ENCODE peak calls at places on chromosomes 6 and 20, in eight cellular contexts. Z is endodermal cell, E is Caco-2, X is ELR, G is LHCN-M2, I is HS-27A, D is fibroblast of mammary gland, O is occipital lobe. K is an unnamed sample.

GRCh38 chr6:81634155-81634880 is 118.2 kb downstream of the TENT5A start:
- DNase-seq in Z (no peak), E (no peak), X (no peak), G (no peak), I (no peak), D (no peak), O (no peak), K (no peak)

GRCh38 chr20:25223765-25224720 is 23.8 kb upstream of the PYGB start:
- DNase-seq in Z (peak), E (no peak), X (no peak), G (no peak), I (no peak), D (no peak), O (no peak), K (no peak)

GRCh38 chr6:12243169-12243568 is 47.0 kb upstream of the EDN1 start:
- DNase-seq in Z (no peak), E (no peak), X (no peak), G (no peak), I (no peak), D (no peak), O (no peak), K (no peak)

GRCh38 chr6:111843347-111844147 is 29.7 kb downstream of the FYN start:
- DNase-seq in Z (no peak), E (peak), X (no peak), G (peak), I (no peak), D (no peak), O (no peak), K (peak)

GRCh38 chr20:25040438-25040831 is 17.5 kb downstream of the ACSS1 start:
- DNase-seq in Z (no peak), E (no peak), X (peak), G (peak), I (no peak), D (peak), O (no peak), K (no peak)

GRCh38 chr20:15100506-15101160 is 763.2 kb upstream of the FLRT3 start:
- DNase-seq in Z (no peak), E (no peak), X (no peak), G (peak), I (peak), D (peak), O (no peak), K (no peak)

GRCh38 chr6:20366082-20366834 is 35.4 kb upstream of the E2F3 start:
- DNase-seq in Z (no peak), E (no peak), X (no peak), G (no peak), I (no peak), D (no peak), O (no peak), K (peak)

GRCh38 chr6:149230729-149231434 is 86.6 kb upstream of the TAB2 start:
- DNase-seq in Z (no peak), E (no peak), X (no peak), G (no peak), I (no peak), D (no peak), O (no peak), K (peak)

GRCh38 chr6:74431873-74432272 is 735.9 kb downstream of the CD109 start:
- DNase-seq in Z (no peak), E (no peak), X (peak), G (peak), I (no peak), D (peak), O (no peak), K (no peak)

GRCh38 chr6:37788259-37788658 is 31.3 kb upstream of the ZFAND3 start:
- DNase-seq in Z (no peak), E (no peak), X (peak), G (peak), I (peak), D (no peak), O (no peak), K (peak)

GRCh38 chr20:20692587-20692986 is 19.9 kb downstream of the RALGAPA2 start:
- DNase-seq in Z (no peak), E (no peak), X (no peak), G (no peak), I (no peak), D (no peak), O (no peak), K (no peak)

GRCh38 chr6:96301781-96302180 is 219.8 kb upstream of the UFL1 start:
- DNase-seq in Z (no peak), E (no peak), X (no peak), G (no peak), I (no peak), D (no peak), O (no peak), K (no peak)

GRCh38 chr20:62123450-62124118 is 1.3 kb downstream of the LSM14B start:
- DNase-seq in Z (peak), E (no peak), X (peak), G (no peak), I (no peak), D (peak), O (no peak), K (peak)

GRCh38 chr20:48547682-48548081 is 280.1 kb downstream of the PREX1 start:
- DNase-seq in Z (no peak), E (peak), X (no peak), G (no peak), I (no peak), D (no peak), O (no peak), K (no peak)

GRCh38 chr6:130565696-130566095 is 199.9 kb downstream of the TMEM200A start:
- DNase-seq in Z (no peak), E (no peak), X (no peak), G (no peak), I (no peak), D (no peak), O (no peak), K (no peak)

GRCh38 chr20:20546402-20546801 is 166.0 kb downstream of the RALGAPA2 start:
- DNase-seq in Z (no peak), E (no peak), X (no peak), G (peak), I (no peak), D (no peak), O (no peak), K (no peak)

GRCh38 chr6:15763827-15764226 is 101.0 kb upstream of the DTNBP1 start:
- DNase-seq in Z (peak), E (peak), X (peak), G (no peak), I (no peak), D (peak), O (no peak), K (peak)

GRCh38 chr6:151240861-151241642 is 1.3 kb downstream of the AKAP12 start:
- DNase-seq in Z (peak), E (peak), X (peak), G (peak), I (no peak), D (peak), O (peak), K (peak)

GRCh38 chr20:59808729-59809381 is 124.6 kb downstream of the SYCP2 start:
- DNase-seq in Z (peak), E (no peak), X (no peak), G (no peak), I (no peak), D (no peak), O (no peak), K (no peak)

GRCh38 chr6:52262620-52263344 is 18.5 kb upstream of the IL17F start:
- DNase-seq in Z (no peak), E (no peak), X (no peak), G (no peak), I (no peak), D (no peak), O (no peak), K (no peak)

GRCh38 chr6:168686831-168687730 is 246.1 kb downstream of the SMOC2 start:
- DNase-seq in Z (no peak), E (peak), X (no peak), G (no peak), I (no peak), D (no peak), O (no peak), K (no peak)

GRCh38 chr6:17167327-17167979 is 65.6 kb downstream of the STMND1 start:
- DNase-seq in Z (peak), E (peak), X (no peak), G (peak), I (no peak), D (peak), O (no peak), K (peak)

GRCh38 chr6:97095466-97095865 is 170.9 kb downstream of the KLHL32 start:
- DNase-seq in Z (no peak), E (no peak), X (peak), G (peak), I (no peak), D (no peak), O (no peak), K (peak)

GRCh38 chr6:31792090-31792374 is 3.5 kb downstream of the VARS1 start:
- DNase-seq in Z (no peak), E (no peak), X (no peak), G (no peak), I (no peak), D (no peak), O (no peak), K (no peak)

GRCh38 chr20:48278961-48279481 is 493.7 kb upstream of the SULF2 start:
- DNase-seq in Z (peak), E (peak), X (peak), G (peak), I (no peak), D (peak), O (no peak), K (no peak)

GRCh38 chr20:4281258-4282055 is 266.1 kb upstream of the RNF24 start:
- DNase-seq in Z (no peak), E (no peak), X (no peak), G (no peak), I (no peak), D (no peak), O (no peak), K (no peak)

GRCh38 chr6:30219244-30219643 is 6.0 kb upstream of the TRIM26 start:
- DNase-seq in Z (peak), E (peak), X (peak), G (peak), I (peak), D (peak), O (peak), K (peak)